ENCODE peak calls at places on chromosomes 4 and X, in eight cellular contexts. X, F, Z, N, Q, Y, D and V are unnamed samples.

GRCh38 chr4:56049428-56050212 is 100.9 kb downstream of the CEP135 start:
- DNase-seq in X (no peak), F (no peak), Z (no peak), N (peak), Q (peak), Y (peak), D (peak), V (peak)

GRCh38 chr4:168881754-168882153 is 128.3 kb downstream of the CBR4 start:
- DNase-seq in X (no peak), F (no peak), Z (no peak), N (no peak), Q (no peak), Y (no peak), D (no peak), V (no peak)

GRCh38 chr4:87330761-87331160 is 8.1 kb upstream of the HSD17B13 start:
- DNase-seq in X (no peak), F (no peak), Z (no peak), N (no peak), Q (no peak), Y (no peak), D (no peak), V (no peak)

GRCh38 chr4:184170996-184171395 is 46.7 kb downstream of the ENPP6 start:
- DNase-seq in X (no peak), F (peak), Z (no peak), N (no peak), Q (peak), Y (no peak), D (peak), V (peak)

GRCh38 chr4:15753786-15754185 is 24.3 kb upstream of the CD38 start:
- DNase-seq in X (no peak), F (no peak), Z (no peak), N (no peak), Q (no peak), Y (no peak), D (no peak), V (no peak)

GRCh38 chrX:72123471-72124185 is 8.1 kb downstream of the RTL5 start:
- DNase-seq in X (no peak), F (no peak), Z (no peak), N (no peak), Q (peak), Y (peak), D (no peak), V (no peak)

GRCh38 chr4:153152453-153153338 is 51.5 kb upstream of the TRIM2 start:
- DNase-seq in X (peak), F (peak), Z (peak), N (peak), Q (peak), Y (peak), D (no peak), V (peak)

GRCh38 chrX:119755981-119756533 is 2.3 kb upstream of the SOWAHD start:
- DNase-seq in X (peak), F (no peak), Z (no peak), N (no peak), Q (no peak), Y (no peak), D (no peak), V (no peak)

GRCh38 chrX:120446503-120446902 is 22.6 kb downstream of the LAMP2 start:
- DNase-seq in X (no peak), F (no peak), Z (no peak), N (no peak), Q (no peak), Y (no peak), D (peak), V (no peak)